ENCODE peak calls at places on chromosome 3, in ten cellular contexts. One of them, this sample, is unnamed.
A peak's percentile ranks its signal among the peaks of the same experiment; 100 is the strongest.

GRCh38 chr3:16474920-16475319 is 38.6 kb downstream of the RFTN1 start:
- DNase-seq in H1: no peak
- DNase-seq in Peyer's patch: no peak
- DNase-seq in astrocyte of the spinal cord: no peak
- DNase-seq in WERI-Rb-1: no peak
- DNase-seq in colonic mucosa: no peak
- DNase-seq in cardiac muscle cell: no peak
- DNase-seq in brain microvascular endothelial cell: no peak
- DNase-seq in IMR-90: peak; percentile 94
- DNase-seq in lower leg skin: no peak
- DNase-seq in this sample: no peak

GRCh38 chr3:129224984-129225393 is 24.4 kb upstream of the COPG1 start:
- DNase-seq in H1: no peak
- DNase-seq in Peyer's patch: no peak
- DNase-seq in astrocyte of the spinal cord: peak; percentile 41
- DNase-seq in WERI-Rb-1: no peak
- DNase-seq in colonic mucosa: peak; percentile 85
- DNase-seq in cardiac muscle cell: no peak
- DNase-seq in brain microvascular endothelial cell: peak; percentile 58
- DNase-seq in IMR-90: peak; percentile 69
- DNase-seq in lower leg skin: peak; percentile 91
- DNase-seq in this sample: peak; percentile 96

GRCh38 chr3:183534249-183534648 is 21.3 kb downstream of the KLHL6 start:
- DNase-seq in H1: no peak
- DNase-seq in Peyer's patch: no peak
- DNase-seq in astrocyte of the spinal cord: peak; percentile 12
- DNase-seq in WERI-Rb-1: no peak
- DNase-seq in colonic mucosa: no peak
- DNase-seq in cardiac muscle cell: no peak
- DNase-seq in brain microvascular endothelial cell: peak; percentile 27
- DNase-seq in IMR-90: peak; percentile 7
- DNase-seq in lower leg skin: no peak
- DNase-seq in this sample: no peak

GRCh38 chr3:75983609-75984290 is 198.4 kb upstream of the ZNF717 start:
- DNase-seq in H1: no peak
- DNase-seq in Peyer's patch: no peak
- DNase-seq in astrocyte of the spinal cord: no peak
- DNase-seq in WERI-Rb-1: no peak
- DNase-seq in colonic mucosa: no peak
- DNase-seq in cardiac muscle cell: no peak
- DNase-seq in brain microvascular endothelial cell: no peak
- DNase-seq in IMR-90: peak; percentile 0
- DNase-seq in lower leg skin: no peak
- DNase-seq in this sample: no peak

GRCh38 chr3:63279000-63279366 is 875 bp downstream of the SYNPR start:
- DNase-seq in H1: peak; percentile 54
- DNase-seq in Peyer's patch: no peak
- DNase-seq in astrocyte of the spinal cord: no peak
- DNase-seq in WERI-Rb-1: no peak
- DNase-seq in colonic mucosa: no peak
- DNase-seq in cardiac muscle cell: peak; percentile 60
- DNase-seq in brain microvascular endothelial cell: no peak
- DNase-seq in IMR-90: no peak
- DNase-seq in lower leg skin: no peak
- DNase-seq in this sample: no peak

GRCh38 chr3:55647086-55647485 is 160.0 kb upstream of the WNT5A start:
- DNase-seq in H1: no peak
- DNase-seq in Peyer's patch: no peak
- DNase-seq in astrocyte of the spinal cord: no peak
- DNase-seq in WERI-Rb-1: peak; percentile 70
- DNase-seq in colonic mucosa: no peak
- DNase-seq in cardiac muscle cell: no peak
- DNase-seq in brain microvascular endothelial cell: no peak
- DNase-seq in IMR-90: no peak
- DNase-seq in lower leg skin: no peak
- DNase-seq in this sample: no peak

GRCh38 chr3:49901351-49902339 is 2.0 kb downstream of the MST1R start:
- DNase-seq in H1: no peak
- DNase-seq in Peyer's patch: no peak
- DNase-seq in astrocyte of the spinal cord: no peak
- DNase-seq in WERI-Rb-1: no peak
- DNase-seq in colonic mucosa: peak; percentile 29
- DNase-seq in cardiac muscle cell: no peak
- DNase-seq in brain microvascular endothelial cell: no peak
- DNase-seq in IMR-90: peak; percentile 23
- DNase-seq in lower leg skin: no peak
- DNase-seq in this sample: peak; percentile 40

GRCh38 chr3:127730666-127731294 is 58.0 kb downstream of the ABTB1 start:
- DNase-seq in H1: no peak
- DNase-seq in Peyer's patch: no peak
- DNase-seq in astrocyte of the spinal cord: no peak
- DNase-seq in WERI-Rb-1: no peak
- DNase-seq in colonic mucosa: no peak
- DNase-seq in cardiac muscle cell: no peak
- DNase-seq in brain microvascular endothelial cell: no peak
- DNase-seq in IMR-90: peak; percentile 17
- DNase-seq in lower leg skin: no peak
- DNase-seq in this sample: peak; percentile 47

GRCh38 chr3:74302959-74303358 is 311.5 kb downstream of the CNTN3 start:
- DNase-seq in H1: no peak
- DNase-seq in Peyer's patch: no peak
- DNase-seq in astrocyte of the spinal cord: no peak
- DNase-seq in WERI-Rb-1: peak; percentile 58
- DNase-seq in colonic mucosa: no peak
- DNase-seq in cardiac muscle cell: no peak
- DNase-seq in brain microvascular endothelial cell: no peak
- DNase-seq in IMR-90: no peak
- DNase-seq in lower leg skin: no peak
- DNase-seq in this sample: no peak

GRCh38 chr3:117671707-117672318 is 962.2 kb downstream of the TUSC7 start:
- DNase-seq in H1: no peak
- DNase-seq in Peyer's patch: no peak
- DNase-seq in astrocyte of the spinal cord: no peak
- DNase-seq in WERI-Rb-1: no peak
- DNase-seq in colonic mucosa: no peak
- DNase-seq in cardiac muscle cell: peak; percentile 84
- DNase-seq in brain microvascular endothelial cell: no peak
- DNase-seq in IMR-90: no peak
- DNase-seq in lower leg skin: no peak
- DNase-seq in this sample: no peak

GRCh38 chr3:188126271-188126670 is 27.7 kb upstream of the LPP start:
- DNase-seq in H1: no peak
- DNase-seq in Peyer's patch: no peak
- DNase-seq in astrocyte of the spinal cord: peak; percentile 42
- DNase-seq in WERI-Rb-1: no peak
- DNase-seq in colonic mucosa: no peak
- DNase-seq in cardiac muscle cell: no peak
- DNase-seq in brain microvascular endothelial cell: no peak
- DNase-seq in IMR-90: peak; percentile 80
- DNase-seq in lower leg skin: no peak
- DNase-seq in this sample: no peak

GRCh38 chr3:4853749-4854140 is 125.5 kb upstream of the BHLHE40 start:
- DNase-seq in H1: no peak
- DNase-seq in Peyer's patch: no peak
- DNase-seq in astrocyte of the spinal cord: no peak
- DNase-seq in WERI-Rb-1: no peak
- DNase-seq in colonic mucosa: no peak
- DNase-seq in cardiac muscle cell: no peak
- DNase-seq in brain microvascular endothelial cell: no peak
- DNase-seq in IMR-90: no peak
- DNase-seq in lower leg skin: no peak
- DNase-seq in this sample: no peak

GRCh38 chr3:189239616-189240015 is 67.8 kb downstream of the TPRG1 start:
- DNase-seq in H1: no peak
- DNase-seq in Peyer's patch: no peak
- DNase-seq in astrocyte of the spinal cord: no peak
- DNase-seq in WERI-Rb-1: no peak
- DNase-seq in colonic mucosa: no peak
- DNase-seq in cardiac muscle cell: no peak
- DNase-seq in brain microvascular endothelial cell: no peak
- DNase-seq in IMR-90: no peak
- DNase-seq in lower leg skin: no peak
- DNase-seq in this sample: no peak

GRCh38 chr3:64741344-64741743 is 53.5 kb upstream of the ADAMTS9 start:
- DNase-seq in H1: no peak
- DNase-seq in Peyer's patch: no peak
- DNase-seq in astrocyte of the spinal cord: no peak
- DNase-seq in WERI-Rb-1: no peak
- DNase-seq in colonic mucosa: no peak
- DNase-seq in cardiac muscle cell: no peak
- DNase-seq in brain microvascular endothelial cell: peak; percentile 8
- DNase-seq in IMR-90: peak; percentile 37
- DNase-seq in lower leg skin: peak; percentile 87
- DNase-seq in this sample: no peak

DNA sequence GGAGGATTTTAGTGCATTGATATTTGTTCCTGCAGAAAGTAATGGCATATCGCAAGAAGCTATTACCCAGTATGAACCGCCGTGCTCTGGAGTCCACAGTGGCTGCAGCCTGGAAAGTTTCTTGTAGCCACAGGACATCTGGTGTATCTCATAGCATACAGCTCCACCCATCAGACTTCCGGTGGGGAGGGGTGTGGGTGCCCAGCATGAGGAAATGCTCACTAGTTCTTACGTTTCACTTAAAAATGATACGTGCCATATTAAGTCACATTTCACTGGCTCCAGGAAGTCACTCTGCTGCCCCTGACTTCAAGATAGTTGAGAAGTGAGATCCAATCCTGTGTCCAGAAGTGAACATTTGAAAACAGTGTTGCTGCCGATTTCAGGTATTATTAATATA is 990.4 kb downstream of the GBE1 start:
- DNase-seq in H1: no peak
- DNase-seq in Peyer's patch: no peak
- DNase-seq in astrocyte of the spinal cord: peak; percentile 20
- DNase-seq in WERI-Rb-1: no peak
- DNase-seq in colonic mucosa: no peak
- DNase-seq in cardiac muscle cell: peak; percentile 46
- DNase-seq in brain microvascular endothelial cell: no peak
- DNase-seq in IMR-90: no peak
- DNase-seq in lower leg skin: no peak
- DNase-seq in this sample: no peak
- H3K4me3 ChIP-seq in H1: no peak overlapping the region
- H3K4me3 ChIP-seq in Peyer's patch: no peak overlapping the region
- H3K4me3 ChIP-seq in astrocyte of the spinal cord: peak overlapping the region; percentile 32
- H3K4me3 ChIP-seq in WERI-Rb-1: no peak overlapping the region
- H3K4me3 ChIP-seq in colonic mucosa: no peak overlapping the region
- H3K4me3 ChIP-seq in cardiac muscle cell: peak overlapping the region; percentile 24
- H3K4me3 ChIP-seq in brain microvascular endothelial cell: no peak overlapping the region
- H3K4me3 ChIP-seq in IMR-90: no peak overlapping the region
- H3K4me3 ChIP-seq in lower leg skin: no peak overlapping the region
- H3K4me3 ChIP-seq in this sample: no peak overlapping the region

GRCh38 chr3:34890247-34890646 is 749.1 kb upstream of the ARPP21 start:
- DNase-seq in H1: no peak
- DNase-seq in Peyer's patch: no peak
- DNase-seq in astrocyte of the spinal cord: no peak
- DNase-seq in WERI-Rb-1: no peak
- DNase-seq in colonic mucosa: no peak
- DNase-seq in cardiac muscle cell: no peak
- DNase-seq in brain microvascular endothelial cell: no peak
- DNase-seq in IMR-90: no peak
- DNase-seq in lower leg skin: no peak
- DNase-seq in this sample: no peak

GRCh38 chr3:34886443-34886842 is 752.9 kb upstream of the ARPP21 start:
- DNase-seq in H1: no peak
- DNase-seq in Peyer's patch: no peak
- DNase-seq in astrocyte of the spinal cord: no peak
- DNase-seq in WERI-Rb-1: peak; percentile 17
- DNase-seq in colonic mucosa: no peak
- DNase-seq in cardiac muscle cell: no peak
- DNase-seq in brain microvascular endothelial cell: no peak
- DNase-seq in IMR-90: no peak
- DNase-seq in lower leg skin: no peak
- DNase-seq in this sample: no peak

DNA sequence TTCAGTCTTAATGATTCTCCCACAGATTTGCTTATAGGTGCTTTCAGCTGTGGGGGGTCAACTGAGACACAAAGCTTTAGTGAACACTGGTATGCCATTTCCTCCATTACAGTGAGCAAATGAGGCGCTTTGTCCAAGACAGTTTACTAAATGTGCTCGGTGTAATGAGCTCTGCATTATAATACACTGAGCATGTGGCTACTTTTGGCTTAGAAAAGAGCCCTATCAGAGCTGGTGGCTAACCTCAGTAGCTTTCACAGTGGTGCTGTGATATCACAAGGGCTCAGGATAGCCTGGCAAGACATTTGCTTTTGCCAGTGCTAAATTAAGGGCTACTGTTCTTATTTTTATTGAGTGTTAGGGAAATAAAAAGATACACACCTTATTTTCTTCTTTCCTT is 749.7 kb upstream of the ARPP21 start:
- DNase-seq in H1: no peak
- DNase-seq in Peyer's patch: no peak
- DNase-seq in astrocyte of the spinal cord: no peak
- DNase-seq in WERI-Rb-1: no peak
- DNase-seq in colonic mucosa: no peak
- DNase-seq in cardiac muscle cell: no peak
- DNase-seq in brain microvascular endothelial cell: no peak
- DNase-seq in IMR-90: no peak
- DNase-seq in lower leg skin: no peak
- DNase-seq in this sample: no peak
- H3K4me3 ChIP-seq in H1: no peak overlapping the region
- H3K4me3 ChIP-seq in Peyer's patch: no peak overlapping the region
- H3K4me3 ChIP-seq in astrocyte of the spinal cord: no peak overlapping the region
- H3K4me3 ChIP-seq in WERI-Rb-1: no peak overlapping the region
- H3K4me3 ChIP-seq in colonic mucosa: no peak overlapping the region
- H3K4me3 ChIP-seq in cardiac muscle cell: no peak overlapping the region
- H3K4me3 ChIP-seq in brain microvascular endothelial cell: no peak overlapping the region
- H3K4me3 ChIP-seq in IMR-90: no peak overlapping the region
- H3K4me3 ChIP-seq in lower leg skin: no peak overlapping the region
- H3K4me3 ChIP-seq in this sample: no peak overlapping the region

GRCh38 chr3:151146071-151146730 is 56.8 kb downstream of the GPR171 start:
- DNase-seq in H1: peak; percentile 78
- DNase-seq in Peyer's patch: peak; percentile 47
- DNase-seq in astrocyte of the spinal cord: peak; percentile 71
- DNase-seq in WERI-Rb-1: peak; percentile 63
- DNase-seq in colonic mucosa: peak; percentile 78
- DNase-seq in cardiac muscle cell: peak; percentile 89
- DNase-seq in brain microvascular endothelial cell: peak; percentile 71
- DNase-seq in IMR-90: peak; percentile 69
- DNase-seq in lower leg skin: peak; percentile 92
- DNase-seq in this sample: peak; percentile 93
- H3K4me3 ChIP-seq in H1: no peak overlapping the region
- H3K4me3 ChIP-seq in Peyer's patch: no peak overlapping the region
- H3K4me3 ChIP-seq in astrocyte of the spinal cord: no peak overlapping the region
- H3K4me3 ChIP-seq in WERI-Rb-1: no peak overlapping the region
- H3K4me3 ChIP-seq in colonic mucosa: no peak overlapping the region
- H3K4me3 ChIP-seq in cardiac muscle cell: no peak overlapping the region
- H3K4me3 ChIP-seq in brain microvascular endothelial cell: peak overlapping the region; percentile 15
- H3K4me3 ChIP-seq in IMR-90: no peak overlapping the region
- H3K4me3 ChIP-seq in lower leg skin: no peak overlapping the region
- H3K4me3 ChIP-seq in this sample: no peak overlapping the region

DNA sequence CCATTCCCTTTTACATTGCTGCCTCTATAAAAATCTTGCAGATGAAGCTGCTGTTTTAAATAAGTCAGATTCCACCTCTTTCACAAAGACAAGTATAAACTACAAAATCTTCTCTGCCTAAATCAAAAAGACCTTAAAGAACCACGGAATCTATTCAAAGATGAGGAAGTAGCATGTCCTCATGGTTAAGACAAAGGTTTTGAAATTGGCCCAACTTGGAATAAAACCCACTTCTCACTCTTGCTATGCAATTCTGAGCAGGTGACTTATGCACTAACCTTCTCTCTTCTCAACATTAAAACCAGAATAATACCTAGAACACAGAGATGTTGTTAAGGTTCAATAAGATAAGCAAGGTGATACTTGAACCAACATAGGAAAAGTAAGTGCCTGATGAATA is 97.6 kb downstream of the FOXP1 start:
- DNase-seq in H1: no peak
- DNase-seq in Peyer's patch: no peak
- DNase-seq in astrocyte of the spinal cord: no peak
- DNase-seq in WERI-Rb-1: no peak
- DNase-seq in colonic mucosa: no peak
- DNase-seq in cardiac muscle cell: no peak
- DNase-seq in brain microvascular endothelial cell: no peak
- DNase-seq in IMR-90: no peak
- DNase-seq in lower leg skin: no peak
- DNase-seq in this sample: no peak
- H3K4me3 ChIP-seq in H1: no peak overlapping the region
- H3K4me3 ChIP-seq in Peyer's patch: no peak overlapping the region
- H3K4me3 ChIP-seq in astrocyte of the spinal cord: no peak overlapping the region
- H3K4me3 ChIP-seq in WERI-Rb-1: no peak overlapping the region
- H3K4me3 ChIP-seq in colonic mucosa: no peak overlapping the region
- H3K4me3 ChIP-seq in cardiac muscle cell: no peak overlapping the region
- H3K4me3 ChIP-seq in brain microvascular endothelial cell: no peak overlapping the region
- H3K4me3 ChIP-seq in IMR-90: no peak overlapping the region
- H3K4me3 ChIP-seq in lower leg skin: no peak overlapping the region
- H3K4me3 ChIP-seq in this sample: no peak overlapping the region

This sample was measured in small intestine.